ENCODE peak calls at places on chromosome 17, in eight cellular contexts. R is lower lobe of right lung, I is Peyer's patch, P is NT2/D1, N is GM23248, H is uterus, J is A549, Q is fibroblast of lung. O is an unnamed sample.

GRCh38 chr17:8300629-8301242 is 5.5 kb upstream of the SLC25A35 start:
- DNase-seq in R (peak; percentile 72), I (peak; percentile 52), P (no peak), N (peak; percentile 82), H (peak; percentile 48), J (peak; percentile 87), Q (peak; percentile 58), O (peak; percentile 57)

GRCh38 chr17:40399185-40399584 is 18.5 kb downstream of the TOP2A start:
- DNase-seq in R (no peak), I (no peak), P (no peak), N (peak; percentile 76), H (no peak), J (peak; percentile 78), Q (peak; percentile 52), O (no peak)

GRCh38 chr17:45719335-45720071 is 64.6 kb upstream of the CRHR1 start:
- DNase-seq in R (no peak), I (no peak), P (peak; percentile 44), N (peak; percentile 96), H (no peak), J (peak; percentile 77), Q (peak; percentile 89), O (no peak)

GRCh38 chr17:76691379-76692191 is 19.2 kb downstream of the MXRA7 start:
- DNase-seq in R (no peak), I (no peak), P (no peak), N (no peak), H (no peak), J (no peak), Q (no peak), O (no peak)

GRCh38 chr17:670286-670685 is 44.4 kb downstream of the VPS53 start:
- DNase-seq in R (no peak), I (no peak), P (no peak), N (no peak), H (no peak), J (no peak), Q (no peak), O (no peak)

GRCh38 chr17:9427460-9428315 is 147.9 kb downstream of the STX8 start:
- DNase-seq in R (no peak), I (no peak), P (no peak), N (no peak), H (no peak), J (no peak), Q (no peak), O (no peak)

GRCh38 chr17:77873518-77874302 is 84.8 kb upstream of the TNRC6C start:
- DNase-seq in R (peak; percentile 25), I (no peak), P (no peak), N (no peak), H (no peak), J (no peak), Q (no peak), O (no peak)

GRCh38 chr17:73030995-73031394 is 61.5 kb downstream of the SLC39A11 start:
- DNase-seq in R (no peak), I (no peak), P (no peak), N (no peak), H (no peak), J (no peak), Q (no peak), O (no peak)

GRCh38 chr17:76378548-76379274 is 5.7 kb upstream of the SPHK1 start:
- DNase-seq in R (no peak), I (no peak), P (no peak), N (no peak), H (no peak), J (no peak), Q (no peak), O (no peak)

GRCh38 chr17:73017653-73018052 is 74.8 kb downstream of the SLC39A11 start:
- DNase-seq in R (no peak), I (no peak), P (no peak), N (peak; percentile 82), H (no peak), J (no peak), Q (peak; percentile 78), O (no peak)

GRCh38 chr17:80878876-80879722 is 112.5 kb upstream of the CHMP6 start:
- DNase-seq in R (no peak), I (no peak), P (no peak), N (no peak), H (no peak), J (no peak), Q (no peak), O (no peak)

GRCh38 chr17:8290043-8290442 is 1.6 kb downstream of the RANGRF start:
- DNase-seq in R (no peak), I (no peak), P (no peak), N (peak; percentile 57), H (no peak), J (no peak), Q (no peak), O (no peak)

GRCh38 chr17:61486135-61487120 is 34.2 kb downstream of the TBX4 start:
- DNase-seq in R (no peak), I (no peak), P (no peak), N (no peak), H (no peak), J (no peak), Q (no peak), O (peak; percentile 14)

GRCh38 chr17:48519427-48519826 is 11.4 kb downstream of the HOXB1 start:
- DNase-seq in R (no peak), I (no peak), P (no peak), N (no peak), H (no peak), J (no peak), Q (no peak), O (no peak)

GRCh38 chr17:82236142-82236971 is 7.5 kb downstream of the SLC16A3 start:
- DNase-seq in R (peak; percentile 80), I (peak; percentile 57), P (no peak), N (peak; percentile 65), H (peak; percentile 69), J (peak; percentile 79), Q (peak; percentile 40), O (peak; percentile 75)

GRCh38 chr17:69712801-69713311 is 298.4 kb downstream of the MAP2K6 start:
- DNase-seq in R (no peak), I (no peak), P (no peak), N (no peak), H (no peak), J (peak; percentile 27), Q (no peak), O (no peak)

DNA sequence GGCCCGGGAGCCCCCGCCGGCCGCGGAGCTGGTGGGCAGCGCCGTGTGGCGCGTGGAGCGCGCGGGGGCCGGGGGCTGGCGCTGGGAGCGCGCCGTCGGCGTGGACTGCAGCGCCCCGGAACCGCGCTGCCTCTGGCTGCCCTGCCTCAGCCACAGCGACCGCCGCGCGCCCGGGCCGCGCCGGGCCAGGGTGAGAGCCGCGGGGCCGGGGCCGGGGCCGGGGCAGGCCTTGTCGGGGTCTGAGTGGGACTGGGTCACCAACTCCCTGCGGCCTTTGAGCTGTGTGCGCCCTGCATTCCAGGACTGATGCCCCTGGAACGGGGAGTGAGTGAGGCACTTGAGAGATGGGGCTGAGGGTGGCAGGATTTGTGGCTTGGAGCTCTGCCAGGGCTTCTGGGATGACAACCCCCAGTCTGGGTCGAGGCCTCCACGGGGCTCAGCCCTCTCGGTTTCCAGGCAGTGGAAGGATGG is 25.7 kb downstream of the ARHGAP23 start:
- DNase-seq in R (no peak), I (no peak), P (no peak), N (peak; percentile 62), H (peak; percentile 56), J (peak; percentile 39), Q (peak; percentile 50), O (no peak)
- H3K4me1 ChIP-seq in R (peaks cover 59% of the 10 kb centered on the region), I (no peaks in the 10 kb centered on the region), P (peaks cover 41% of the 10 kb centered on the region), N (peaks cover 61% of the 10 kb centered on the region), H (peaks cover 30% of the 10 kb centered on the region), J (peaks cover 66% of the 10 kb centered on the region), Q (peaks cover 44% of the 10 kb centered on the region), O (peaks cover 74% of the 10 kb centered on the region)

DNA sequence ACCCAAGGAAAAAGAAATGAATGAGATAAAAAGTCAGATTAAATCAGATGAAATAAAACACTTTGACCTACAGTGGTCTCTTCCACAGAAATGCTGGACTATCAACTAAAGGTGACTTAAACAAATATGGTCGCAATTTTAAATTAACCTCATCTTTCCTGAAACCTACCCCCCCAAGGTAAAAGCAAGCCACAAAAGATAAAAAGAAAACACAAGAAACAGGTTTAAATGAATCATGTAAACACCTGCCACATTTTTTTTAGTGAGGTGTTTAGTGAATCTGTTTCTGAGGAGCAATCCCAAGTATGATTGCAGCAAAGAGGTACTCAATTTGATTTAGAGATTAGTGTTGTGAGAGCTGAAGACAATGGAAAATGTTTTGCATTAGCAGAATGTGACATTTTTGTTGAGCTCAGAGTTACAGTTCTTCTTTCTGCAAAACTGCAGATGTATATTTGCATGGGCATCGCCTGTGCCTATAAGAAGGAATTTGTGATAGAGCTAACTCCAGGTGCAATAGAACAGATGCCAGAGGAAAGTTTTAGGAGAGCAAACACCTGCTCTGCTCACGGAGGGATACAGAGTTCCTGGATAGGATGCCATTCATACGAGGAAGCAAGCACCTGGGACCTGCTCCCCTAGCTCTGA is 3.4 kb upstream of the MMD start:
- DNase-seq in R (no peak), I (no peak), P (no peak), N (no peak), H (no peak), J (no peak), Q (no peak), O (no peak)
- H3K4me1 ChIP-seq in R (peaks cover 14% of the 10 kb centered on the region), I (peaks cover 4% of the 10 kb centered on the region), P (no peaks in the 10 kb centered on the region), N (peaks cover 5% of the 10 kb centered on the region), H (no peaks in the 10 kb centered on the region), J (peaks cover 27% of the 10 kb centered on the region), Q (peaks cover 4% of the 10 kb centered on the region), O (peaks cover 3% of the 10 kb centered on the region)

DNA sequence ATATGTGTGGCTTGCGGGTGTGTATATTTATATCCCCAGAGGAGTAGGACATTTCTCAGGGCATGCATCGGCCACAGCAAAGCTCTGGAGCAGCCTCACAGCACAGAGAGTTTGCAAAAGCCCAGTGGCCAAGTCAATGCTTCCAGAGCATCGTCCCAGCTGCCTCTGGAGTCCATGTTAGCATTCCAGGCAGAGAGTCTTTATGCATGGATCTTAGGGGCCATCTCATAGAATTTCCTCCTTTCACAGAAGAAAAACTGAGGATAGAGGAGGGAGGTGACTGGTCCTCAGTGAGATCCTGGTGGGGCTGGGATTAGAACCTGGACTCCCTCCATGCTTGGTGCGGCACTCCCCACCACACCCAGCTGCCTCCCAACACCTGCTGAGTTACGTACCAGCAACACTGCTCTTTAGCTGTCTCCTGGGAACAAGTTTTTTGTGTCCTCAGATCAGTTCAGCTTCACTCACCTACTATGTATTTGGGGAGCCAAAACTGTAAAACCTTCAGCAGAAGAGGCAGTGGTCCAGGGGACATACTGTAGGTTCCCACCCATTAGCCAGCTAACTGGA is 222.6 kb downstream of the CCDC182 start:
- DNase-seq in R (no peak), I (no peak), P (no peak), N (no peak), H (no peak), J (no peak), Q (no peak), O (no peak)
- H3K4me1 ChIP-seq in R (peaks cover 19% of the 10 kb centered on the region), I (no peaks in the 10 kb centered on the region), P (peaks cover 22% of the 10 kb centered on the region), N (peaks cover 27% of the 10 kb centered on the region), H (no peaks in the 10 kb centered on the region), J (peaks cover 77% of the 10 kb centered on the region), Q (no peaks in the 10 kb centered on the region), O (peaks cover 4% of the 10 kb centered on the region)

DNA sequence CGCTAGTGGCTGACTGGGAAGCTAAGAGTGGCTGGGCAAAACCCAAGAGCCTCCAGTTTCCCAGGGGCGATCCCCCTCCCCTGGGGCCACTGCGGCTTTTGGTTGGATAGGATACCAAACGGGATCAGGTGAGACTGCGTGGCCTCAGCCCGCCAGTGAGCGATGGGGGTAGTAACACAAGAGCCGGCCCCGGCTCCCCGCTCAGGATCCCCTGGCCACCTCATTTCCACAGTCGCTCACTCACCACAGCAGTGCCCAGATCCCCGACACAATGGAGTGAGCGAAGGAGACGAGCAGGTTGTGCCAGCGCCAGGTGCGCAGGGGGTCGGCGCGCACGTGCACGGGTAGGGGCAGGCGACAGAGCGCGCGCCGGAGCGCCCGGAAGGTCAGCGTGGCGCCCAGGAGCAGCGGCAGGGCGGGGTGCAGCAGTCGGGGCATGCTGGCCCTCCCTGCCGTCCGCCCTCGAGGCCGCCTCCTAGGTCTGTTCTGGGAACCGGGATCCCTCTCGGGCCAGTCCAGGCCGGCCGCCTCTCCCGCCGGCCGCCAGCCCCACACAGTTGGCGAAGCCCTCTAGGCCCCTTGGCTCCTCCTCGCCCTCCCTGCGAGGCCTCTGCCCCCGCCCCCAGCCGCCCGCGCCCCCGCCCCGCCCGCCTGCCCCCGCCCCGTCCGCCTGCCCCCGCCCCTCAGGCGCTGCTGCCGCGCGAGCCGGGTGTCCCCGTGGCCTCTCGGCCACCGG is at the start of gene TLCD1:
- DNase-seq in R (peak; percentile 84), I (peak; percentile 43), P (no peak), N (peak; percentile 90), H (no peak), J (peak; percentile 86), Q (peak; percentile 74), O (peak; percentile 73)
- H3K4me1 ChIP-seq in R (peaks cover 73% of the 10 kb centered on the region), I (peaks cover 20% of the 10 kb centered on the region), P (peaks cover 5% of the 10 kb centered on the region), N (peaks cover 41% of the 10 kb centered on the region), H (peaks cover 25% of the 10 kb centered on the region), J (peaks cover 47% of the 10 kb centered on the region), Q (peaks cover 17% of the 10 kb centered on the region), O (peaks cover 81% of the 10 kb centered on the region)